ENCODE peak calls at places on chromosomes 16 and 17, in four cellular contexts. One of them, this sample, is unnamed.
A peak's percentile ranks its signal among the peaks of the same experiment; 100 is the strongest.

GRCh38 chr17:79742951-79743476 is 12.3 kb downstream of the ENPP7 start:
- DNase-seq in heart left ventricle: no peak
- DNase-seq in lung: no peak
- DNase-seq in suprapubic skin: no peak
- DNase-seq in this sample: no peak

GRCh38 chr16:88499314-88499713 is 46.2 kb downstream of the ZFPM1 start:
- DNase-seq in lung: no peak
- DNase-seq in heart left ventricle: no peak
- DNase-seq in suprapubic skin: no peak
- DNase-seq in this sample: no peak

GRCh38 chr16:27977966-27978365 is 85.5 kb downstream of the GSG1L start:
- DNase-seq in lung: no peak
- DNase-seq in suprapubic skin: no peak
- DNase-seq in heart left ventricle: no peak
- DNase-seq in this sample: peak; percentile 74

GRCh38 chr17:64001091-64001579 is 3.0 kb downstream of the PRR29 start:
- DNase-seq in heart left ventricle: peak; percentile 51
- DNase-seq in lung: no peak
- DNase-seq in suprapubic skin: peak; percentile 46
- DNase-seq in this sample: no peak

GRCh38 chr17:59950049-59950448 is 14.5 kb downstream of the RNFT1 start:
- DNase-seq in suprapubic skin: no peak
- DNase-seq in heart left ventricle: no peak
- DNase-seq in lung: no peak
- DNase-seq in this sample: no peak

GRCh38 chr17:66432996-66433556 is 130.7 kb downstream of the PRKCA start:
- DNase-seq in heart left ventricle: no peak
- DNase-seq in lung: no peak
- DNase-seq in suprapubic skin: no peak
- DNase-seq in this sample: no peak

GRCh38 chr16:10817963-10818941 is at the start of gene TVP23A:
- DNase-seq in suprapubic skin: no peak
- DNase-seq in lung: no peak
- DNase-seq in heart left ventricle: no peak
- DNase-seq in this sample: no peak

GRCh38 chr16:57226701-57227621 is 18.1 kb upstream of the ARL2BP start:
- DNase-seq in suprapubic skin: no peak
- DNase-seq in lung: no peak
- DNase-seq in heart left ventricle: no peak
- DNase-seq in this sample: no peak

GRCh38 chr16:20409398-20410152 is at the start of gene ACSM5:
- DNase-seq in heart left ventricle: no peak
- DNase-seq in lung: no peak
- DNase-seq in suprapubic skin: peak; percentile 78
- DNase-seq in this sample: no peak

GRCh38 chr16:60648260-60648659 is 1388.0 kb downstream of the CDH8 start:
- DNase-seq in heart left ventricle: no peak
- DNase-seq in lung: no peak
- DNase-seq in suprapubic skin: no peak
- DNase-seq in this sample: no peak

GRCh38 chr17:57675988-57676387 is 69.1 kb downstream of the CCDC182 start:
- DNase-seq in heart left ventricle: no peak
- DNase-seq in suprapubic skin: no peak
- DNase-seq in lung: peak; percentile 18
- DNase-seq in this sample: peak; percentile 51

GRCh38 chr17:79595956-79596355 is 14.9 kb downstream of the RBFOX3 start:
- DNase-seq in suprapubic skin: no peak
- DNase-seq in heart left ventricle: no peak
- DNase-seq in lung: no peak
- DNase-seq in this sample: no peak

GRCh38 chr16:6643083-6643686 is 689.5 kb upstream of the RBFOX1 start:
- DNase-seq in lung: no peak
- DNase-seq in heart left ventricle: no peak
- DNase-seq in suprapubic skin: no peak
- DNase-seq in this sample: peak; percentile 78

GRCh38 chr16:22262460-22262859 is 34.7 kb upstream of the POLR3E start:
- DNase-seq in heart left ventricle: no peak
- DNase-seq in lung: no peak
- DNase-seq in suprapubic skin: no peak
- DNase-seq in this sample: no peak

GRCh38 chr17:64099543-64099942 is 30.4 kb downstream of the ERN1 start:
- DNase-seq in suprapubic skin: no peak
- DNase-seq in lung: no peak
- DNase-seq in heart left ventricle: no peak
- DNase-seq in this sample: no peak

GRCh38 chr17:75596320-75597087 is 8.9 kb downstream of the MYO15B start:
- DNase-seq in suprapubic skin: no peak
- DNase-seq in lung: no peak
- DNase-seq in heart left ventricle: no peak
- DNase-seq in this sample: peak; percentile 83

GRCh38 chr17:81733507-81734404 is 21.7 kb downstream of the SLC25A10 start:
- DNase-seq in suprapubic skin: peak; percentile 83
- DNase-seq in lung: peak; percentile 84
- DNase-seq in heart left ventricle: peak; percentile 91
- DNase-seq in this sample: peak; percentile 93

GRCh38 chr17:61717352-61717751 is 126.3 kb upstream of the NACA2 start:
- DNase-seq in suprapubic skin: no peak
- DNase-seq in lung: no peak
- DNase-seq in heart left ventricle: no peak
- DNase-seq in this sample: no peak

GRCh38 chr17:42422958-42423712 is at the start of gene CAVIN1:
- DNase-seq in suprapubic skin: peak; percentile 99
- DNase-seq in lung: peak; percentile 98
- DNase-seq in heart left ventricle: peak; percentile 99
- DNase-seq in this sample: peak; percentile 99

GRCh38 chr16:89119661-89120141 is 26.0 kb downstream of the ACSF3 start:
- DNase-seq in lung: no peak
- DNase-seq in suprapubic skin: no peak
- DNase-seq in heart left ventricle: peak; percentile 55
- DNase-seq in this sample: no peak

GRCh38 chr17:40112191-40112590 is 9.6 kb upstream of the MSL1 start:
- DNase-seq in heart left ventricle: no peak
- DNase-seq in suprapubic skin: no peak
- DNase-seq in lung: no peak
- DNase-seq in this sample: no peak

GRCh38 chr17:40110457-40110856 is 10.1 kb upstream of the NR1D1 start:
- DNase-seq in lung: no peak
- DNase-seq in heart left ventricle: no peak
- DNase-seq in suprapubic skin: no peak
- DNase-seq in this sample: no peak

GRCh38 chr17:40112718-40113109 is 9.1 kb upstream of the MSL1 start:
- DNase-seq in heart left ventricle: no peak
- DNase-seq in lung: no peak
- DNase-seq in suprapubic skin: no peak
- DNase-seq in this sample: no peak

GRCh38 chr17:40110026-40110425 is 9.6 kb upstream of the NR1D1 start:
- DNase-seq in heart left ventricle: no peak
- DNase-seq in lung: no peak
- DNase-seq in suprapubic skin: no peak
- DNase-seq in this sample: no peak

GRCh38 chr17:40111221-40112128 is 10.3 kb upstream of the MSL1 start:
- DNase-seq in suprapubic skin: peak; percentile 93
- DNase-seq in lung: peak; percentile 87
- DNase-seq in heart left ventricle: peak; percentile 92
- DNase-seq in this sample: no peak
- TF ChIP-seq CTCF in suprapubic skin: peak; percentile 90
- TF ChIP-seq CTCF in lung: peak; percentile 82
- TF ChIP-seq CTCF in heart left ventricle: peak; percentile 86
- TF ChIP-seq CTCF in this sample: peak; percentile 81

GRCh38 chr16:24701521-24701951 is 27.9 kb upstream of the TNRC6A start:
- DNase-seq in lung: no peak
- DNase-seq in heart left ventricle: no peak
- DNase-seq in suprapubic skin: no peak
- DNase-seq in this sample: no peak

GRCh38 chr16:24698314-24698713 is 31.1 kb upstream of the TNRC6A start:
- DNase-seq in lung: no peak
- DNase-seq in suprapubic skin: no peak
- DNase-seq in heart left ventricle: no peak
- DNase-seq in this sample: no peak

GRCh38 chr16:24696699-24697098 is 32.8 kb upstream of the TNRC6A start:
- DNase-seq in heart left ventricle: no peak
- DNase-seq in lung: no peak
- DNase-seq in suprapubic skin: no peak
- DNase-seq in this sample: no peak

GRCh38 chr16:24699151-24699723 is 30.2 kb upstream of the TNRC6A start:
- DNase-seq in suprapubic skin: no peak
- DNase-seq in heart left ventricle: no peak
- DNase-seq in lung: no peak
- DNase-seq in this sample: no peak

DNA sequence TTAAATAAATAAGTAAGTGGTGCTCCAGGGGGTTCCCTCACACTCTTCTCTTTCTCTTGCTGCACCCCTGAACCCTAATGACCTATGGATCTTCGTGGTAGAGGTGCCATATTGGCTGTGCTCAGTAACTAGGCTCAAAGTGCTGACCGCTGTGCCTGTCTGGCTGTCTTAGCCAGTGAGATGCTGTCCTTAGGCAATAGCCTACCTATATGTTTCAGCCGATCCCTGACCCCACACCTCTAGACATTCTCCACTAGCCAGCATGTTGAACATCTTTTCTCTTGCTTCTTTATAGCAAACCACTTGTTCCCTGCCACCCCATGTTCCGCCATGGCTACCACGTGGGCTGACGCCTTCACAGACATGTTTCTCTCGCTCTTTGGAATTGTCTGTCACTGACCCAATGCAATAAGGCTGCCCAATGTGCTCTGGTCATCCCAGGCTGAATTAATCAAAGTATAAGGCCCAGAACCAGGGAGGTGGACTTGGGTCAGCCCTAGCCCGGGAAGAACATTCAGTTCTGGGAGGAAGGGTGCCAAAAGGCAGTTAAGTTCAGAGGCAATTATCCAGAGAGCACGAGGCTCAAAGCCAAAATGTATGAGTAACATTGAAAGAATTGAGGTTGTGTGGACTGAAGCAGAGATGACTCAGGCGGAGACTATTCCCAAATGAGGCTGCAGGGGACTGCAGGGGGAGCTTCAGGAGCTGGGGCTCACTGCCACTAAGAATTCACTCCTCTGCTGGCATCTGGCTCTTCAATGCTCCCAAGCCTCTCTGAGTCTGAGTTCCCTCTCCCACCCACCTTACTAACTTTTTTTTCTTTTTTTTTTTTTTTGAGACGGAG is 28.7 kb upstream of the TNRC6A start:
- DNase-seq in heart left ventricle: peak; percentile 63
- DNase-seq in suprapubic skin: peak; percentile 76
- DNase-seq in lung: peak; percentile 80
- DNase-seq in this sample: peak; percentile 91
- TF ChIP-seq CTCF in heart left ventricle: no peak
- TF ChIP-seq CTCF in suprapubic skin: peak; percentile 27
- TF ChIP-seq CTCF in lung: no peak
- TF ChIP-seq CTCF in this sample: peak; percentile 55

GRCh38 chr17:17359271-17359670 is 56.1 kb downstream of the NT5M start:
- DNase-seq in suprapubic skin: no peak
- DNase-seq in lung: no peak
- DNase-seq in heart left ventricle: peak; percentile 2
- DNase-seq in this sample: no peak
- TF ChIP-seq CTCF in suprapubic skin: no peak
- TF ChIP-seq CTCF in lung: no peak
- TF ChIP-seq CTCF in heart left ventricle: no peak
- TF ChIP-seq CTCF in this sample: no peak

GRCh38 chr16:74797414-74797813 is 22.8 kb upstream of the FA2H start:
- DNase-seq in heart left ventricle: no peak
- DNase-seq in suprapubic skin: no peak
- DNase-seq in lung: no peak
- DNase-seq in this sample: no peak

DNA sequence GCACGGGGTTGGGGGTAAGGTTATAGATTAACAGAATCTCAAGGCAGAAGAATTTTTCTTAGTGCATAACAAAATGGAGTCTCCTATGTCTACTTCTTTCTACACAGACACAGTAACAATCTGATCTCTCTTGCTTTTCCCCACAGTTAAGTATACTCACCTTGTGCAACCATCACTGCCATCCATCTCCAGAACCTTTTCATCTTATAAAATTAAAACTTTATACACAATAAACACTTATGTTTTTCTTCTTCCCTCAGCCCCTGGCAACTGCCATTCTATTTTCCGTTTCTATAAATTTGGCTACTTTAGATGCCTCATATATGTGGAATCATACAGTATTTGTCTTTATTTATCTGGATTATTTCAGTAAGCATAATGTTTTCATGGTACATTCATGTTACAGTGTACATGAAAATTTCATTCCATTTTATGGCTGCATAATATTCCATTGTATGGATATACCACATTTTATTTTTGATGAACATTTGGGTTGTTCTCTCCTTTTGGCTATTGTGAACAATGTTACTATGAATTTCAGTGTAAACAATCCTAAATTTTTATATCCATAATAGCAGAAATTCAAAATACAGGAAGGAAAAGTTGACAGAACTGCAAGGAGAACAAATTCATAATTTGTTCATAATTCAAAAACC is 25.7 kb upstream of the FA2H start:
- DNase-seq in lung: no peak
- DNase-seq in heart left ventricle: no peak
- DNase-seq in suprapubic skin: no peak
- DNase-seq in this sample: no peak
- TF ChIP-seq CTCF in lung: no peak
- TF ChIP-seq CTCF in heart left ventricle: no peak
- TF ChIP-seq CTCF in suprapubic skin: no peak
- TF ChIP-seq CTCF in this sample: no peak

GRCh38 chr16:84952335-84953050 is 58.8 kb downstream of the ZDHHC7 start:
- DNase-seq in heart left ventricle: peak; percentile 81
- DNase-seq in lung: peak; percentile 84
- DNase-seq in suprapubic skin: peak; percentile 83
- DNase-seq in this sample: peak; percentile 92

GRCh38 chr16:84948855-84949610 is 62.3 kb downstream of the ZDHHC7 start:
- DNase-seq in lung: no peak
- DNase-seq in heart left ventricle: no peak
- DNase-seq in suprapubic skin: no peak
- DNase-seq in this sample: no peak

GRCh38 chr16:84953051-84953746 is 58.1 kb downstream of the ZDHHC7 start:
- DNase-seq in suprapubic skin: no peak
- DNase-seq in lung: no peak
- DNase-seq in heart left ventricle: no peak
- DNase-seq in this sample: no peak

GRCh38 chr16:84949776-84950436 is 61.4 kb downstream of the ZDHHC7 start:
- DNase-seq in suprapubic skin: no peak
- DNase-seq in heart left ventricle: no peak
- DNase-seq in lung: no peak
- DNase-seq in this sample: no peak

DNA sequence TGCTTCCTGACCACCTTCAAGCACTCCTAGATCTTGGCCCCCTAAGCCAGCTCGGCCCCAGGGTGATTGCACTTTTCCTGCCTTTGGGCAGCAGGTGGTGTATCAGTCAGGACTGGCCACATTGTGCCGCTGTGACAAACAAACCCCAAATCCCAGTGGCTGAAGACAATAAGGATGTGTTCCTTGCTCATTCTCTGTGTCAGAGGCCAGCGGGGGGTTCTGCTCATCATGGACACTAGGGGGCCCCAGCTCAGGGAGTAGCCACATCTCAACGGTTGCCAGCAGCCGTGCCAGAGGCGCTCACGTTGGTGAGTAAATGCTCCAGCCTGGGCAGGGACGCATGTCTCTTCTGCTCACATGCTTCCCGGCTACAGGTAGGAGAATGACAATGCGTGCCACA is 60.4 kb downstream of the ZDHHC7 start:
- DNase-seq in suprapubic skin: no peak
- DNase-seq in heart left ventricle: no peak
- DNase-seq in lung: no peak
- DNase-seq in this sample: no peak
- TF ChIP-seq CTCF in suprapubic skin: no peak
- TF ChIP-seq CTCF in heart left ventricle: peak; percentile 20
- TF ChIP-seq CTCF in lung: no peak
- TF ChIP-seq CTCF in this sample: peak; percentile 9

GRCh38 chr16:51003850-51004566 is 147.1 kb downstream of the SALL1 start:
- DNase-seq in suprapubic skin: no peak
- DNase-seq in heart left ventricle: no peak
- DNase-seq in lung: no peak
- DNase-seq in this sample: no peak
- TF ChIP-seq CTCF in suprapubic skin: no peak
- TF ChIP-seq CTCF in heart left ventricle: no peak
- TF ChIP-seq CTCF in lung: no peak
- TF ChIP-seq CTCF in this sample: no peak